ENCODE peak calls at places on chromosome 9, in four cellular contexts. C is HFFc6, S is nephron progenitor cell, F is AG10803. L is an unnamed sample.

GRCh38 chr9:68751556-68751955 is 46.5 kb downstream of the PIP5K1B start:
- DNase-seq in C (no peak), S (no peak), F (peak), L (no peak)

GRCh38 chr9:108476574-108476973 is 379.2 kb downstream of the ACTL7B start:
- DNase-seq in C (peak), S (no peak), F (no peak), L (no peak)

GRCh38 chr9:109652971-109653370 is 127.0 kb upstream of the PALM2AKAP2 start:
- DNase-seq in C (peak), S (no peak), F (peak), L (no peak)

GRCh38 chr9:131264231-131264630 is 12.1 kb downstream of the FAM78A start:
- DNase-seq in C (no peak), S (no peak), F (no peak), L (no peak)

GRCh38 chr9:137045294-137046093 is 483 bp downstream of the NPDC1 start:
- DNase-seq in C (peak), S (peak), F (peak), L (no peak)

GRCh38 chr9:69012690-69013403 is 1.1 kb downstream of the PRKACG start:
- DNase-seq in C (no peak), S (no peak), F (no peak), L (no peak)

GRCh38 chr9:35792826-35793225 is 1.4 kb downstream of the NPR2 start:
- DNase-seq in C (no peak), S (no peak), F (no peak), L (no peak)

GRCh38 chr9:90827181-90827866 is 25.7 kb downstream of the SYK start:
- DNase-seq in C (no peak), S (no peak), F (no peak), L (no peak)

GRCh38 chr9:110999379-110999778 is 38.9 kb downstream of the LPAR1 start:
- DNase-seq in C (no peak), S (no peak), F (no peak), L (no peak)

GRCh38 chr9:2286306-2286705 is 271.2 kb downstream of the SMARCA2 start:
- DNase-seq in C (no peak), S (no peak), F (no peak), L (no peak)

GRCh38 chr9:93655621-93656425 is 79.4 kb downstream of the PHF2 start:
- DNase-seq in C (no peak), S (no peak), F (no peak), L (no peak)

GRCh38 chr9:16266648-16267276 is 603.7 kb downstream of the BNC2 start:
- DNase-seq in C (no peak), S (no peak), F (no peak), L (no peak)

GRCh38 chr9:111798786-111799185 is 4.0 kb upstream of the SHOC1 start:
- DNase-seq in C (peak), S (no peak), F (peak), L (no peak)

GRCh38 chr9:22005083-22005699 is 3.9 kb downstream of the CDKN2B start:
- DNase-seq in C (no peak), S (peak), F (no peak), L (no peak)

GRCh38 chr9:128286435-128286834 is 10.4 kb downstream of the SWI5 start:
- DNase-seq in C (no peak), S (no peak), F (peak), L (no peak)

GRCh38 chr9:79224672-79225433 is 346.9 kb upstream of the TLE4 start:
- DNase-seq in C (peak), S (no peak), F (peak), L (no peak)

GRCh38 chr9:15513335-15513734 is 2.6 kb upstream of the PSIP1 start:
- DNase-seq in C (peak), S (no peak), F (peak), L (no peak)

GRCh38 chr9:20396509-20396908 is 225.8 kb downstream of the MLLT3 start:
- DNase-seq in C (no peak), S (no peak), F (no peak), L (no peak)

GRCh38 chr9:91360551-91361293 is 996 bp downstream of the AUH start:
- DNase-seq in C (no peak), S (no peak), F (no peak), L (no peak)

GRCh38 chr9:7273575-7273974 is 515.8 kb downstream of the KDM4C start:
- DNase-seq in C (peak), S (peak), F (peak), L (no peak)

GRCh38 chr9:100731557-100731956 is 153.7 kb downstream of the CAVIN4 start:
- DNase-seq in C (no peak), S (no peak), F (no peak), L (no peak)

GRCh38 chr9:97041898-97042297 is 3.0 kb upstream of the CTSV start:
- DNase-seq in C (no peak), S (no peak), F (no peak), L (no peak)

GRCh38 chr9:78118742-78119473 is 87.3 kb upstream of the GNAQ start:
- DNase-seq in C (peak), S (no peak), F (peak), L (no peak)

GRCh38 chr9:133425049-133425632 is 3.0 kb downstream of the ADAMTS13 start:
- DNase-seq in C (no peak), S (no peak), F (no peak), L (no peak)

GRCh38 chr9:4547016-4547415 is 56.7 kb downstream of the SLC1A1 start:
- DNase-seq in C (peak), S (no peak), F (peak), L (no peak)

GRCh38 chr9:107976767-107977166 is 487.2 kb upstream of the KLF4 start:
- DNase-seq in C (no peak), S (no peak), F (peak), L (no peak)

GRCh38 chr9:91245432-91246313 is 116.0 kb downstream of the AUH start:
- DNase-seq in C (no peak), S (no peak), F (no peak), L (no peak)

GRCh38 chr9:37343724-37344123 is 78.8 kb upstream of the GRHPR start:
- DNase-seq in C (no peak), S (no peak), F (no peak), L (no peak)

GRCh38 chr9:132151118-132151517 is 10.7 kb upstream of the NTNG2 start:
- DNase-seq in C (no peak), S (no peak), F (no peak), L (no peak)

GRCh38 chr9:98018347-98018746 is 35.2 kb downstream of the ANP32B start:
- DNase-seq in C (no peak), S (no peak), F (no peak), L (peak)

GRCh38 chr9:94922098-94922607 is 195.7 kb downstream of the AOPEP start:
- DNase-seq in C (peak), S (no peak), F (peak), L (no peak)

GRCh38 chr9:86487222-86487841 is 133.1 kb upstream of the TUT7 start:
- DNase-seq in C (peak), S (no peak), F (peak), L (no peak)

DNA sequence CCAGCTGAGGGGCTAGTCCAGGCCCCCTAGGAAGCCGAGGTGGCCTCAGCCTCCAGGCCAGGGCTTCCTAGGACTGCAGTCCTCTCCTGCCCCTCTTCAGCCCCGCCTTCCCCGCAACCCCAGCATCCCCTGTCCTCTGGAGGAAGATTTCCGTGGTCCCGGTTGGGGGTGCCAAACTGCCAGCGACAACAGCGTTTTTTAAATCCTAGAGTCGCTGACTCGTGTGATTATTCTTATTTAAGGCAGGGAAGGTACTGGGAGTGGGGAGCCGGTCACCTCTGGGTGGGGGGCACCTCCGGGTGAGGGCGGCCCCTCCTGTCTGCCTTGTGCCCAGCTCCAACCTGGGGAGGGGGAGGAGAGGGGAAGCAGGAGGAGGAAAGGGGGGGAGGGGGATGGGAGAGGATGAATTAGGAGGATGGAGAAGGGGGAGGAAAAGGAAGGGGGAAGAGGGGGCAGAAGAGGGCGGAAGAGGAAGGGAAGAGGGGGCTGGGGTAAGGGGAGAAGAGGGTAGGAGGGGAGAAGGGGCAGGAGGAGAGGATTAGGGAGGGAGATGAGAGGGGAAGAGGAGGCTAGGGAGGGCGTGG is 173.1 kb upstream of the IER5L start:
- DNase-seq in C (no peak), S (peak), F (no peak), L (no peak)
- TF ChIP-seq CTCF in C (no peak), S (no peak), F (no peak), L (no peak)

DNA sequence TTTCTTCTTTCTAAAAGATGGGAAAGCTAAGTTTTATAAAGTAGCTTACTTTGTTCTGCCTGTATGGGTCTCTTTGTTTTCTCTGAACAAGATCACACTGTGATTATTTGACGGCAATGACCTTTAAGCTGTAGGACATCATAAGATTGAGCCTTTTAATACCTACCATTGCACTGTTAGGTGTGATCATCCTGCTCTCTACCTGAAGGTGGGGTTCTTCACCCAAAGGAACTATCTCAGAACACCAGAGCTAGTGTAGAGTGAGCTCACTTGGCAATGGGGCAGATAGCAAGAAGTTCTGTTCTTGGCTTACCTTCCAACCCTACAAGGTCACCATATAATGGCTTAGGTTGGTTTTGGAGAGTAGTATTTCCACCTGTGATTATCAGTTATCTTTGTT is 200.2 kb downstream of the SPATA31D1 start:
- DNase-seq in C (no peak), S (no peak), F (no peak), L (no peak)
- TF ChIP-seq CTCF in C (no peak), S (no peak), F (no peak), L (no peak)

GRCh38 chr9:71977003-71977402 is 65.6 kb downstream of the C9orf85 start:
- DNase-seq in C (no peak), S (no peak), F (no peak), L (no peak)

GRCh38 chr9:71980266-71981018 is 69.0 kb downstream of the C9orf85 start:
- DNase-seq in C (no peak), S (no peak), F (no peak), L (no peak)

GRCh38 chr9:71975833-71976232 is 64.4 kb downstream of the C9orf85 start:
- DNase-seq in C (peak), S (no peak), F (peak), L (no peak)
- TF ChIP-seq CTCF in C (peak), S (no peak), F (peak), L (no peak)

GRCh38 chr9:70924905-70925547 is 196.4 kb downstream of the TRPM3 start:
- DNase-seq in C (peak), S (peak), F (peak), L (no peak)
- TF ChIP-seq CTCF in C (peak), S (peak), F (peak), L (peak)

GRCh38 chr9:81108821-81109220 is 580.5 kb downstream of the TLE1 start:
- DNase-seq in C (no peak), S (no peak), F (no peak), L (no peak)

GRCh38 chr9:81108391-81108790 is 581.0 kb downstream of the TLE1 start:
- DNase-seq in C (no peak), S (no peak), F (no peak), L (no peak)

GRCh38 chr9:81103597-81104471 is 585.5 kb downstream of the TLE1 start:
- DNase-seq in C (no peak), S (no peak), F (no peak), L (no peak)
- TF ChIP-seq CTCF in C (peak), S (peak), F (peak), L (peak)

GRCh38 chr9:114606068-114606467 is 5.0 kb upstream of the TMEM268 start:
- DNase-seq in C (no peak), S (peak), F (no peak), L (no peak)
- TF ChIP-seq CTCF in C (no peak), S (no peak), F (no peak), L (peak)

DNA sequence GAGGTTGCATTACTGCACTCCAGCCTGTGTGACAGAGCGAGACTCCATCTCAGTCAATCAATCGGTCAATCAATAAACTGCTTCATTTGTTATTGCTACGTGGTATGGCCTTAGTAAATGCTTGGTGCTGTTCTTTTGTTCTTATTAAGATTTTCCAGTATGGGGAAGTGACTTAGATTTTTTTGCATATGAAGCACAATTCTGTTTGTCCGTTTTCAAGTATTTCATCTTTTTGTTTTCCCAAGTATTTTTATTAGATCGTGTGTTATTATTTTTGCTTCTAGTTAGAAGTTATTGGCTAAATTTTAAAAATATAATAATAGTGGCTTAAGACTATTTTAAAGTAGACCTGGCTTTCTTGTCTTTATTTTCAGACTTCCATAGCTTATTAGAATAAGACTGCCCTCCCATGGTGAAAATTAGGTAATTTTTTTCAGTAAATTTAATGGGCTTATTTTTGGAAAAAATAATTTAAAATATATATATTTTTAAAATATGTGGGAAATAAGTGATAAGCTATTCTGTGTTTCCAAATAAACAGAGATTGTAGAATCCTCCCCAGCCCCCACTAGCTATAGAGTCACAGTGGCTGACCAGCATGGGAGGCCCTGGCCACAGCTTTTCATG is 14.7 kb upstream of the OMD start:
- DNase-seq in C (peak), S (no peak), F (peak), L (no peak)
- TF ChIP-seq CTCF in C (peak), S (no peak), F (peak), L (peak)

GRCh38 chr9:77084094-77084493 is 64.6 kb downstream of the FOXB2 start:
- DNase-seq in C (no peak), S (no peak), F (no peak), L (no peak)
- TF ChIP-seq CTCF in C (no peak), S (no peak), F (no peak), L (no peak)

GRCh38 chr9:124284237-124284831 is 26.6 kb downstream of the NEK6 start:
- DNase-seq in C (no peak), S (no peak), F (peak), L (no peak)
- TF ChIP-seq CTCF in C (no peak), S (no peak), F (no peak), L (no peak)